ENCODE peak calls at places on chromosomes 1 and 21, in six cellular contexts. N is transverse colon, X is sigmoid colon, Z is upper lobe of left lung, W is breast epithelium, Y is esophagus muscularis mucosa. P is an unnamed sample.

GRCh38 chr1:154391086-154391770 is 13.9 kb upstream of the IL6R start:
- DNase-seq in X (peak), Y (no peak), N (no peak), W (no peak), Z (no peak), P (no peak)

GRCh38 chr1:230858918-230859819 is 9.2 kb downstream of the C1orf198 start:
- DNase-seq in Y (no peak), N (no peak), W (peak), Z (no peak), X (no peak), P (no peak)

GRCh38 chr1:2380816-2381591 is 10.3 kb downstream of the MORN1 start:
- DNase-seq in W (no peak), N (peak), Y (no peak), Z (peak), X (peak), P (no peak)

GRCh38 chr1:211327341-211327921 is 798 bp downstream of the TRAF5 start:
- DNase-seq in Z (peak), N (peak), Y (no peak), X (no peak), W (no peak), P (no peak)

GRCh38 chr21:18522181-18522771 is 118.7 kb upstream of the TMPRSS15 start:
- DNase-seq in Z (no peak), Y (no peak), X (no peak), W (no peak), N (no peak), P (no peak)

GRCh38 chr1:56378376-56379070 is 200.8 kb downstream of the PLPP3 start:
- DNase-seq in W (no peak), Z (no peak), X (peak), N (no peak), Y (no peak), P (no peak)

GRCh38 chr1:14765773-14766172 is 167.3 kb downstream of the KAZN start:
- DNase-seq in N (no peak), Z (no peak), W (no peak), Y (no peak), X (no peak), P (no peak)

GRCh38 chr1:178330848-178331497 is 165.8 kb downstream of the CLEC20A start:
- DNase-seq in N (no peak), X (no peak), Z (no peak), W (no peak), Y (no peak), P (no peak)

GRCh38 chr1:200409203-200409760 is 554 bp downstream of the ZNF281 start:
- DNase-seq in X (peak), W (no peak), Y (no peak), N (peak), Z (peak), P (peak)

GRCh38 chr1:93317943-93318342 is 27.8 kb upstream of the DR1 start:
- DNase-seq in Y (no peak), W (no peak), N (no peak), X (no peak), Z (no peak), P (no peak)

GRCh38 chr1:151565500-151566189 is 25.5 kb downstream of the TUFT1 start:
- DNase-seq in W (no peak), Z (no peak), N (no peak), X (no peak), Y (no peak), P (no peak)

GRCh38 chr1:89274431-89274857 is 1.8 kb upstream of the GBP5 start:
- DNase-seq in X (no peak), Z (no peak), W (no peak), Y (no peak), N (no peak), P (no peak)

GRCh38 chr1:52365091-52365745 is 787 bp downstream of the CC2D1B start:
- DNase-seq in X (peak), W (peak), N (peak), Z (no peak), Y (no peak), P (peak)

GRCh38 chr21:14086553-14086952 is 124.2 kb downstream of the LIPI start:
- DNase-seq in Y (no peak), X (no peak), W (no peak), N (no peak), Z (no peak), P (no peak)

GRCh38 chr1:85660541-85660940 is 47.7 kb downstream of the ZNHIT6 start:
- DNase-seq in N (no peak), Z (no peak), W (no peak), X (no peak), Y (no peak), P (no peak)

GRCh38 chr1:209454340-209455014 is 129.0 kb upstream of the CAMK1G start:
- DNase-seq in Y (no peak), X (no peak), Z (no peak), N (no peak), W (no peak), P (no peak)

GRCh38 chr21:46409641-46410406 is 48.9 kb upstream of the DIP2A start:
- DNase-seq in W (no peak), Z (no peak), N (no peak), X (no peak), Y (no peak), P (no peak)

GRCh38 chr1:38929476-38929875 is 12.2 kb downstream of the RHBDL2 start:
- DNase-seq in Z (peak), N (no peak), W (no peak), X (no peak), Y (no peak), P (no peak)

GRCh38 chr21:38869196-38869595 is 63.5 kb downstream of the ETS2 start:
- DNase-seq in Y (no peak), Z (no peak), N (no peak), W (no peak), X (peak), P (no peak)

GRCh38 chr1:155178441-155179106 is 4.9 kb downstream of the TRIM46 start:
- DNase-seq in N (peak), W (no peak), X (peak), Y (no peak), Z (peak), P (no peak)

GRCh38 chr1:183837062-183837461 is 32.1 kb downstream of the RGL1 start:
- DNase-seq in Z (no peak), N (no peak), W (no peak), X (no peak), Y (no peak), P (no peak)

GRCh38 chr1:117607471-117607870 is 1.6 kb downstream of the TENT5C start:
- DNase-seq in Z (no peak), Y (no peak), N (peak), W (peak), X (no peak), P (no peak)

GRCh38 chr1:3547055-3548005 is 64.0 kb downstream of the MEGF6 start:
- DNase-seq in W (peak), Z (no peak), N (no peak), Y (no peak), X (no peak), P (no peak)

GRCh38 chr1:186958520-186958919 is 129.8 kb downstream of the PLA2G4A start:
- DNase-seq in Y (no peak), N (no peak), W (no peak), X (no peak), Z (no peak), P (no peak)

GRCh38 chr1:231390071-231390470 is 32.0 kb downstream of the EGLN1 start:
- DNase-seq in Z (no peak), N (no peak), W (no peak), Y (no peak), X (no peak), P (no peak)

GRCh38 chr1:85296980-85297379 is 20.5 kb upstream of the BCL10 start:
- DNase-seq in Z (no peak), X (no peak), N (no peak), Y (no peak), W (no peak), P (no peak)

GRCh38 chr1:53998223-53998622 is 19.8 kb downstream of the LDLRAD1 start:
- DNase-seq in N (no peak), W (no peak), X (no peak), Z (no peak), Y (no peak), P (no peak)

GRCh38 chr1:219324629-219325367 is 151.1 kb downstream of the LYPLAL1 start:
- DNase-seq in W (no peak), Z (no peak), N (no peak), X (no peak), Y (no peak), P (no peak)

GRCh38 chr1:63721531-63722189 is 52.2 kb upstream of the ROR1 start:
- DNase-seq in Z (no peak), Y (no peak), W (no peak), X (no peak), N (no peak), P (no peak)

GRCh38 chr21:46486481-46487000 is 27.9 kb downstream of the DIP2A start:
- DNase-seq in Y (no peak), Z (no peak), X (no peak), W (no peak), N (no peak), P (no peak)

GRCh38 chr1:32806910-32807523 is 10.1 kb downstream of the YARS1 start:
- DNase-seq in W (no peak), X (no peak), Z (no peak), N (no peak), Y (no peak), P (no peak)

GRCh38 chr1:195105773-195106172 is 1502.5 kb downstream of the KCNT2 start:
- DNase-seq in Y (no peak), X (no peak), Z (no peak), N (no peak), W (no peak), P (no peak)

GRCh38 chr21:14259669-14260458 is 43.9 kb downstream of the RBM11 start:
- DNase-seq in N (no peak), X (no peak), Z (no peak), W (no peak), Y (no peak), P (no peak)

GRCh38 chr21:40166291-40166843 is 299.1 kb downstream of the PCP4 start:
- DNase-seq in W (no peak), Y (no peak), N (no peak), Z (no peak), X (no peak), P (no peak)

GRCh38 chr1:225973158-225973557 is 26.0 kb downstream of the SDE2 start:
- DNase-seq in Y (no peak), W (no peak), X (peak), Z (no peak), N (peak), P (no peak)

GRCh38 chr1:64814427-64814826 is 69.6 kb downstream of the RAVER2 start:
- DNase-seq in W (no peak), Z (no peak), X (no peak), Y (no peak), N (no peak), P (no peak)

GRCh38 chr1:64809309-64809708 is 64.4 kb downstream of the RAVER2 start:
- DNase-seq in Y (no peak), N (no peak), X (no peak), W (no peak), Z (no peak), P (no peak)

GRCh38 chr1:64811131-64811530 is 66.3 kb downstream of the RAVER2 start:
- DNase-seq in W (no peak), X (no peak), N (no peak), Y (no peak), Z (no peak), P (no peak)
- TF ChIP-seq POLR2AphosphoS5 in W (no peak), X (no peak), N (no peak), Y (no peak), Z (no peak), P (no peak)

DNA sequence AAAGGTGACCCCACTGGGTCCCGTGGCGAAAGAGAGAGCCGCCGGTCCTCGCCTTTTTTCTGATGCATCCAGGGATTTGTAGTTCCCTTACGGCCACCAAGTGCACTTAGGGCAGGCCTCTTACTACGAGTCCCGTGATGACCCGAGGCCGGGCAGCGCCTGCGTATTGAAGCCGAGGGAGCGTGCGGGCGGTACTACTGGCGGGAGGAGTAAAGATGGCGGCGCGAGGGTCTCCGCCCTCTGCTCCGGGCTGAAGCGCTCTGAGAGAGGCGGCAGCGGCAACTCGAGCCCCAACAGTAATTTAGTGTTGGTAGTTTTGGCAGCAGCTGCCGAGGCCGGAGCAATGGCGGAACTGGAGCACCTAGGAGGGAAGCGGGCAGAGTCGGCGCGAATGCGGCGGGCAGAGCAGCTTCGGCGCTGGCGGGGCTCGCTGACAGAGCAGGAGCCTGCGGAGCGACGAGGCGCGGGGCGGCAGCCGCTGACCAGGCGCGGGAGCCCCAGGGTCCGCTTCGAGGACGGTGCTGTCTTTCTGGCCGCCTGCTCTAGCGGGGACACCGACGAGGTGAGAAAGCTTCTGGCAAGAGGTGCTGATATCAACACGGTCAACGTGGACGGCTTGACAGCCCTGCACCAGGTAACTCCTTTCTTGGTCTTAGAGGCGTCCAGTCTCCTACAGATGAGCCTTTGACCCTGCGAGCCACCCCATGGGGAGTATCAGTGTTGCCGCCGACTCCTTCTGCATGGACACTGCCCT is at the start of gene PPP1R12B:
- DNase-seq in W (peak), X (peak), Z (peak), Y (peak), N (peak), P (peak)
- TF ChIP-seq POLR2AphosphoS5 in W (peak), X (peak), Z (peak), Y (peak), N (peak), P (peak)

GRCh38 chr1:221695346-221695745 is 46.5 kb downstream of the DUSP10 start:
- DNase-seq in Y (no peak), Z (no peak), W (no peak), X (no peak), N (no peak), P (no peak)
- TF ChIP-seq POLR2AphosphoS5 in Y (no peak), Z (no peak), W (no peak), X (no peak), N (no peak), P (no peak)

DNA sequence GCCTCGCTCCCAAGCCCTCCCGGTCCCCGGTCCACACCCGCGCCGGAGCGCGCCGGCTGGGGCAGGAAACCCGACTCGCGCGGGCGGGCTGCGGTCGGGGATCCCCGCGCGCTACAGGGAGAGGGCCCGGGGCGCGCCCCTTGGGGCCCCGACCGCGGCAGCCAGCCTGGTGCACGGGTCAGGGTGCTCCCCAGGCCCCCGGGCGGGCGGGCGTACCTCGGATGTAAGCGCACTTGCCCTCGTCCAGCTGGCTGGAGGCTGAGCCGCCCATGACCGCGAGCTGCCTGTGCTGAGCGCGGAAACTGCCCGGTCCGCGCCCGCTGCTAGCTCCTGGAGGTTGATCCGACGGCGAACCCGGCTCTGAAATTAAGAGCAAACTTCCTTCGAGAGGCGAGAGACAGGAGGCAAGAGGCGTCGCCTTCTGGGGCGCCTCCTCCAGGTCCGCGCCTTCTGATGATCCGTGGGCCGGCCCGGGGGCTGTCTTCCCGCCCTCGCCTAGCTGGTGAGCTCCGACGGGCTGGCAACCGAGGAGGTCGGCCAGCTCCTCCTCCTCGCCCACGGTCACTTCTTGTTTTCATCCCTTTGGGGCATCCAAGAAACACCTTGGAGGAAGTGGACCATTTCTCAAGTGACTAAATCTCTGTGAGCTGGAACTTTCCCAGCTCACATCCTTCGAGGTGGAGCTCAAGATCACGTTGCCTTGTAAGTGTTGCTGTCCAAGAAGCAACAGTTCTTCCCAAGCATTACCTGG is at the start of gene NIBAN1:
- DNase-seq in N (peak), Y (peak), Z (peak), X (peak), W (peak), P (peak)
- TF ChIP-seq POLR2AphosphoS5 in N (peak), Y (peak), Z (peak), X (peak), W (peak), P (peak)

GRCh38 chr1:201468501-201468843 is 516 bp downstream of the PHLDA3 start:
- DNase-seq in Y (no peak), N (no peak), X (no peak), Z (peak), W (no peak), P (no peak)
- TF ChIP-seq POLR2AphosphoS5 in Y (no peak), N (no peak), X (no peak), Z (no peak), W (no peak), P (no peak)

P was measured in HL-60.